ENCODE peak calls at places on chromosomes 5 and 9, in five cellular contexts. A, U, K, C and V are unnamed samples. For H4K20me1, the result is how much of the 10 kb centered on the place peaks cover.

GRCh38 chr9:130042931-130043653 is at the start of gene FNBP1:
- DNase-seq in K (peak), C (peak), U (peak), A (no peak), V (peak)

GRCh38 chr5:139768802-139769465 is 26.7 kb upstream of the PSD2 start:
- DNase-seq in U (no peak), A (no peak), K (no peak), C (no peak), V (no peak)

GRCh38 chr5:68268363-68269130 is 53.0 kb downstream of the PIK3R1 start:
- DNase-seq in C (no peak), K (no peak), A (no peak), U (no peak), V (no peak)

GRCh38 chr5:80917596-80917995 is 42.6 kb upstream of the RASGRF2 start:
- DNase-seq in A (no peak), C (no peak), U (no peak), K (no peak), V (no peak)

GRCh38 chr9:96136992-96137665 is 164.8 kb downstream of the HSD17B3 start:
- DNase-seq in A (peak), K (no peak), U (no peak), C (no peak), V (peak)

GRCh38 chr9:38641985-38642864 is 21.8 kb upstream of the ANKRD18A start:
- DNase-seq in K (peak), A (no peak), C (peak), U (peak), V (peak)

GRCh38 chr5:25181249-25181648 is 536.5 kb upstream of the CDH10 start:
- DNase-seq in C (no peak), U (no peak), A (no peak), K (no peak), V (no peak)

GRCh38 chr9:34254966-34255825 is 73.9 kb downstream of the KIF24 start:
- DNase-seq in K (no peak), A (no peak), U (no peak), C (no peak), V (peak)

GRCh38 chr9:24051587-24051986 is 225.5 kb upstream of the ELAVL2 start:
- DNase-seq in C (no peak), K (no peak), U (no peak), A (no peak), V (no peak)

GRCh38 chr5:10457682-10458574 is 16.2 kb downstream of the ROPN1L start:
- DNase-seq in A (no peak), K (peak), U (no peak), C (peak), V (no peak)

GRCh38 chr9:117718085-117718484 is 13.9 kb downstream of the TLR4 start:
- DNase-seq in K (no peak), U (no peak), A (peak), C (no peak), V (no peak)

GRCh38 chr5:85663708-85664031 is 954.1 kb upstream of the COX7C start:
- DNase-seq in A (no peak), U (no peak), K (peak), C (peak), V (no peak)

GRCh38 chr5:76930083-76930482 is 22.8 kb upstream of the CRHBP start:
- DNase-seq in K (no peak), A (no peak), C (no peak), U (no peak), V (no peak)

GRCh38 chr9:125409637-125410521 is 148.3 kb downstream of the GAPVD1 start:
- DNase-seq in K (peak), A (no peak), U (peak), C (peak), V (peak)

GRCh38 chr5:63025679-63026078 is 447.1 kb downstream of the LRRC70 start:
- DNase-seq in A (no peak), U (no peak), K (no peak), C (no peak), V (no peak)

GRCh38 chr9:137369911-137370630 is 52.9 kb downstream of the EXD3 start:
- DNase-seq in U (no peak), A (no peak), C (no peak), K (no peak), V (no peak)

GRCh38 chr9:135210676-135211523 is 123.4 kb downstream of the OLFM1 start:
- DNase-seq in K (no peak), C (no peak), U (no peak), A (no peak), V (no peak)

GRCh38 chr9:16637938-16638337 is 232.5 kb downstream of the BNC2 start:
- DNase-seq in A (no peak), U (no peak), C (no peak), K (no peak), V (peak)

GRCh38 chr5:5340206-5340729 is 82.2 kb upstream of the ICE1 start:
- DNase-seq in K (peak), A (no peak), C (peak), U (peak), V (peak)

GRCh38 chr5:78920604-78921003 is 64.5 kb downstream of the ARSB start:
- DNase-seq in C (peak), K (peak), U (no peak), A (no peak), V (peak)

GRCh38 chr5:61332891-61333350 is 863 bp downstream of the ZSWIM6 start:
- DNase-seq in C (peak), U (no peak), K (peak), A (no peak), V (peak)
- H4K20me1 ChIP-seq in C (under half), U (under half), K (under half), A (under half), V (under half)

GRCh38 chr5:144017119-144017518 is 153.3 kb downstream of the YIPF5 start:
- DNase-seq in C (no peak), U (no peak), A (no peak), K (peak), V (no peak)
- TF ChIP-seq MXI1 in C (no peak), U (no peak), A (no peak), K (no peak), V (no peak)

GRCh38 chr9:133980864-133981588 is 11.1 kb downstream of the VAV2 start:
- DNase-seq in K (peak), U (no peak), A (no peak), C (no peak), V (no peak)
- H4K20me1 ChIP-seq in K (half or more), U (under half), A (under half), C (under half), V (half or more)

GRCh38 chr5:16742938-16743337 is 126.1 kb upstream of the RETREG1 start:
- DNase-seq in U (peak), K (no peak), C (no peak), A (no peak), V (peak)

GRCh38 chr5:16737620-16738364 is 121.0 kb upstream of the RETREG1 start:
- DNase-seq in C (no peak), U (peak), K (no peak), A (no peak), V (no peak)

GRCh38 chr5:16740046-16740445 is 123.2 kb upstream of the RETREG1 start:
- DNase-seq in C (no peak), K (no peak), A (no peak), U (no peak), V (no peak)

GRCh38 chr5:16740476-16740875 is 123.7 kb upstream of the RETREG1 start:
- DNase-seq in U (no peak), A (no peak), C (no peak), K (no peak), V (no peak)

DNA sequence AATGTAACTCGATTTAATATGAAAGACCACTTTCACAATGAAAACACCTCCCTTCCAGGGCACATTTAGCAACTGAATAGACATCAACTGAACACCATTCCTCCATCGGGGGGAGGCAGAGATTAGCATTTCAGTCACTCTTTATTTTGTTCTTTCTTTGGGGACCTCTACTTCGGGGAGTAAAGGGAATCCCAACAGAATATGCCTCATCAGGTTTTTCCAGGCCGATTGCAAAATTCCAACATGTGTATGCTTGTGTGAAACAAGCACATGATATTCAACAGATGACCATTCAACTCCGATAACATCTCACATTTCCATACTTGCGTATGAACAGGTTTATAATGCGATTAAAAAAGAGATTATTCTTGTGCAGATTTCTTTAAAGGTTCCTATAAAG is 124.2 kb upstream of the RETREG1 start:
- DNase-seq in K (peak), U (peak), C (no peak), A (no peak), V (peak)
- TF ChIP-seq MXI1 in K (no peak), U (no peak), C (no peak), A (no peak), V (no peak)

GRCh38 chr5:43309657-43310056 is 3.6 kb downstream of the HMGCS1 start:
- DNase-seq in A (no peak), K (no peak), C (peak), U (no peak), V (peak)

GRCh38 chr5:43303242-43303641 is 10.0 kb downstream of the HMGCS1 start:
- DNase-seq in A (no peak), K (no peak), C (no peak), U (no peak), V (no peak)

GRCh38 chr5:43304520-43304919 is 8.7 kb downstream of the HMGCS1 start:
- DNase-seq in C (no peak), K (no peak), A (peak), U (no peak), V (no peak)

GRCh38 chr5:43309122-43309521 is 4.1 kb downstream of the HMGCS1 start:
- DNase-seq in K (no peak), U (no peak), C (no peak), A (no peak), V (no peak)

GRCh38 chr5:43305948-43306563 is 7.2 kb downstream of the HMGCS1 start:
- DNase-seq in A (peak), C (peak), U (peak), K (peak), V (peak)
- H4K20me1 ChIP-seq in A (under half), C (under half), U (half or more), K (under half), V (under half)

GRCh38 chr9:104977580-104977979 is 49.6 kb upstream of the ABCA1 start:
- DNase-seq in A (no peak), K (no peak), U (no peak), C (no peak), V (no peak)

GRCh38 chr9:104982543-104982942 is 54.6 kb upstream of the ABCA1 start:
- DNase-seq in U (no peak), C (peak), A (no peak), K (no peak), V (no peak)

GRCh38 chr9:104977168-104977567 is 49.2 kb upstream of the ABCA1 start:
- DNase-seq in A (no peak), C (no peak), U (no peak), K (no peak), V (no peak)

GRCh38 chr9:104981543-104982129 is 53.7 kb upstream of the ABCA1 start:
- DNase-seq in U (no peak), C (no peak), K (no peak), A (no peak), V (no peak)

DNA sequence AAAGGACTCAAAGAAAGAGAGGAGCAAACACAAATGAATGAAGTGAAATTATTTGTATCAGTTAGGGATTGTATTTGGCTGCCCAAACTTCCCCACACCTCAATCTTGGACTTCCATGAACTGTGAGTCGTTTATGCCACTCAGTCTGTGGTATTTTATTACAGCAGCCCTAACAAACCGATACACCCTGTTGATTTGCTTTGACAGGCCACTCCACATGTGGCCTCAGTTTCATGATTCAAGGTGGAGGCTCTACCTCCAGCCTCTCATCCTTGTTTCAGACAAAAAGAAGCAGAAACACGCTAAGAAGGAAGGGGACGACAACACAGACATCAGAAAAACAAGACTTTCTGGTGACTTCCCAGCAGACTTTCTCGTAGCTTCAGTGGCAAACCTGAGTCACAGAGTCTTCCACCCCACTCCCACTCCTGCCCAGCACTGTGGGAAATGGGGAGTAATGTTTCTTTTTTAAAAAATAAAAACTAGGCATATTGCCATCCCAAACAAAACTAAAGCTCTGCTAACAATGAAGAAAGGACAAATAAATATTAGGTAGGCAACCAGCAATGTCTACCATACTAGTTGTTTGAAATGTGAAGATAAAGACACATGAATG is 52.2 kb upstream of the ABCA1 start:
- DNase-seq in C (no peak), U (no peak), K (no peak), A (no peak), V (no peak)
- TF ChIP-seq MXI1 in C (no peak), U (no peak), K (no peak), A (no peak), V (no peak)

GRCh38 chr5:15789661-15790060 is 289.7 kb downstream of the FBXL7 start:
- DNase-seq in K (no peak), C (no peak), A (no peak), U (no peak), V (peak)

GRCh38 chr5:15785636-15786035 is 285.7 kb downstream of the FBXL7 start:
- DNase-seq in K (no peak), A (no peak), C (no peak), U (no peak), V (no peak)

GRCh38 chr5:15783734-15784133 is 283.8 kb downstream of the FBXL7 start:
- DNase-seq in K (no peak), A (no peak), U (no peak), C (no peak), V (no peak)

GRCh38 chr5:15787676-15788075 is 287.7 kb downstream of the FBXL7 start:
- DNase-seq in A (no peak), U (no peak), K (no peak), C (no peak), V (no peak)

GRCh38 chr5:15786884-15787283 is 286.9 kb downstream of the FBXL7 start:
- DNase-seq in U (no peak), C (no peak), A (no peak), K (no peak), V (no peak)
- H4K20me1 ChIP-seq in U (under half), C (under half), A (under half), K (under half), V (under half)

GRCh38 chr9:127131871-127132270 is 9.4 kb upstream of the ANGPTL2 start:
- DNase-seq in U (no peak), C (no peak), K (no peak), A (no peak), V (peak)

GRCh38 chr9:127133739-127134167 is 11.3 kb upstream of the ANGPTL2 start:
- DNase-seq in C (no peak), A (no peak), K (no peak), U (no peak), V (peak)

GRCh38 chr9:127130661-127131538 is 8.5 kb upstream of the ANGPTL2 start:
- DNase-seq in K (peak), C (no peak), A (no peak), U (peak), V (peak)

GRCh38 chr9:127132921-127133647 is 10.6 kb upstream of the ANGPTL2 start:
- DNase-seq in A (no peak), U (no peak), K (no peak), C (no peak), V (peak)

GRCh38 chr9:127132375-127132774 is 9.9 kb upstream of the ANGPTL2 start:
- DNase-seq in A (no peak), U (no peak), C (no peak), K (no peak), V (no peak)
- TF ChIP-seq MXI1 in A (no peak), U (no peak), C (no peak), K (no peak), V (no peak)